ENCODE peak calls at places on chromosomes 5 and 9, in ten cellular contexts. B, Q, R, X, L, N, Y, T, W and F are unnamed samples.

GRCh38 chr9:137461663-137462395 is 2.7 kb upstream of the NSMF start:
- DNase-seq in B (peak), Q (peak), R (peak), X (no peak), L (no peak), N (peak), Y (no peak), T (peak), W (peak), F (no peak)

GRCh38 chr9:112894031-112894430 is 3.4 kb upstream of the SLC46A2 start:
- DNase-seq in B (no peak), Q (peak), R (no peak), X (no peak), L (no peak), N (no peak), Y (no peak), T (no peak), W (no peak), F (no peak)

GRCh38 chr5:124997186-124997893 is 250.9 kb upstream of the ZNF608 start:
- DNase-seq in B (no peak), Q (no peak), R (no peak), X (no peak), L (no peak), N (no peak), Y (no peak), T (no peak), W (no peak), F (no peak)

GRCh38 chr5:5645198-5645597 is 222.7 kb downstream of the ICE1 start:
- DNase-seq in B (no peak), Q (no peak), R (no peak), X (no peak), L (no peak), N (no peak), Y (no peak), T (no peak), W (no peak), F (no peak)

GRCh38 chr5:132506094-132506692 is 15.6 kb upstream of the IRF1 start:
- DNase-seq in B (no peak), Q (peak), R (no peak), X (no peak), L (no peak), N (peak), Y (peak), T (peak), W (no peak), F (no peak)

GRCh38 chr5:9105851-9106250 is 440.0 kb downstream of the SEMA5A start:
- DNase-seq in B (no peak), Q (no peak), R (no peak), X (no peak), L (no peak), N (no peak), Y (no peak), T (no peak), W (no peak), F (no peak)

GRCh38 chr5:171813270-171813669 is 27.7 kb downstream of the SMIM23 start:
- DNase-seq in B (no peak), Q (no peak), R (no peak), X (no peak), L (no peak), N (no peak), Y (no peak), T (no peak), W (no peak), F (no peak)

GRCh38 chr5:161546463-161547301 is at the start of gene GABRB2:
- DNase-seq in B (no peak), Q (peak), R (peak), X (peak), L (peak), N (peak), Y (no peak), T (peak), W (no peak), F (peak)

GRCh38 chr5:115815693-115816225 is 700 bp downstream of the CDO1 start:
- DNase-seq in B (no peak), Q (peak), R (peak), X (peak), L (peak), N (peak), Y (no peak), T (no peak), W (peak), F (no peak)

GRCh38 chr5:100840364-100840763 is 62.7 kb downstream of the ST8SIA4 start:
- DNase-seq in B (no peak), Q (peak), R (no peak), X (no peak), L (no peak), N (no peak), Y (no peak), T (peak), W (no peak), F (no peak)

GRCh38 chr5:32390819-32391591 is 53.5 kb downstream of the ZFR start:
- DNase-seq in B (no peak), Q (no peak), R (no peak), X (no peak), L (no peak), N (peak), Y (peak), T (no peak), W (no peak), F (no peak)

GRCh38 chr9:127165096-127165495 is 42.7 kb upstream of the ANGPTL2 start:
- DNase-seq in B (no peak), Q (no peak), R (no peak), X (no peak), L (no peak), N (no peak), Y (no peak), T (no peak), W (no peak), F (no peak)

GRCh38 chr9:112047538-112048066 is 127.5 kb downstream of the SUSD1 start:
- DNase-seq in B (no peak), Q (no peak), R (no peak), X (no peak), L (no peak), N (no peak), Y (no peak), T (no peak), W (no peak), F (no peak)

GRCh38 chr9:1718836-1719235 is 296.3 kb upstream of the SMARCA2 start:
- DNase-seq in B (no peak), Q (no peak), R (no peak), X (no peak), L (no peak), N (no peak), Y (no peak), T (no peak), W (no peak), F (no peak)

GRCh38 chr9:76298497-76299144 is 95.6 kb downstream of the RFK start:
- DNase-seq in B (no peak), Q (no peak), R (no peak), X (no peak), L (no peak), N (no peak), Y (no peak), T (no peak), W (no peak), F (no peak)

GRCh38 chr5:134647750-134648424 is 698 bp upstream of the SEC24A start:
- DNase-seq in B (no peak), Q (no peak), R (no peak), X (no peak), L (no peak), N (peak), Y (no peak), T (peak), W (no peak), F (no peak)

GRCh38 chr9:127934248-127934647 is 3.4 kb downstream of the DPM2 start:
- DNase-seq in B (no peak), Q (no peak), R (no peak), X (no peak), L (no peak), N (no peak), Y (no peak), T (no peak), W (no peak), F (no peak)

GRCh38 chr9:34493972-34494535 is 28.7 kb downstream of the ENHO start:
- DNase-seq in B (no peak), Q (peak), R (no peak), X (peak), L (peak), N (peak), Y (no peak), T (no peak), W (no peak), F (peak)

GRCh38 chr9:2657427-2657826 is 35.8 kb downstream of the VLDLR start:
- DNase-seq in B (no peak), Q (no peak), R (no peak), X (no peak), L (no peak), N (no peak), Y (no peak), T (no peak), W (peak), F (no peak)

GRCh38 chr9:89177401-89178161 is 1.0 kb downstream of the SHC3 start:
- DNase-seq in B (no peak), Q (no peak), R (no peak), X (peak), L (no peak), N (no peak), Y (no peak), T (no peak), W (no peak), F (peak)

GRCh38 chr5:60007724-60008123 is 114.2 kb upstream of the PDE4D start:
- DNase-seq in B (no peak), Q (no peak), R (no peak), X (no peak), L (no peak), N (no peak), Y (no peak), T (no peak), W (no peak), F (no peak)

GRCh38 chr5:60014331-60014730 is 120.8 kb upstream of the PDE4D start:
- DNase-seq in B (no peak), Q (no peak), R (no peak), X (no peak), L (no peak), N (no peak), Y (no peak), T (no peak), W (no peak), F (no peak)

DNA sequence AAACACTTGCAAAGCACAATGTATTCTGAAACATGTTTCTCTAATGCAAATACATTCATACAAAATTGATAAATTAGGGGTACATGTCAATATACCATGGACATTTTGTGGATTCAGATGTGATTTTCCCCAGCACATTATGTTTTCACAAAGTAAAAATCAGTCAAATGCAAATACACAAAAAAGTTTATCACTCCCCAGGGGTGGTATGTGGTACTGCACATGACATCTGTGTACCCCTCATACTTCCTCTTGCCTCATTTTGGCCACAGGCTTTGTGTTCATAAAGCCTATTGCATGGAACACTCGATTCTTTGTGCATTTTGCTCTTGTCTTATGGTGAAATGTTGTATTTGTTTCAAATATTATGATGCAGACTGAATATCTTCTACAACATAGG is 116.8 kb upstream of the PDE4D start:
- DNase-seq in B (no peak), Q (no peak), R (no peak), X (no peak), L (no peak), N (no peak), Y (no peak), T (no peak), W (no peak), F (no peak)
- TF ChIP-seq CTCF in B (no peak), Q (no peak), R (no peak), X (peak), L (no peak), N (no peak), Y (no peak), T (no peak), W (no peak), F (peak)

DNA sequence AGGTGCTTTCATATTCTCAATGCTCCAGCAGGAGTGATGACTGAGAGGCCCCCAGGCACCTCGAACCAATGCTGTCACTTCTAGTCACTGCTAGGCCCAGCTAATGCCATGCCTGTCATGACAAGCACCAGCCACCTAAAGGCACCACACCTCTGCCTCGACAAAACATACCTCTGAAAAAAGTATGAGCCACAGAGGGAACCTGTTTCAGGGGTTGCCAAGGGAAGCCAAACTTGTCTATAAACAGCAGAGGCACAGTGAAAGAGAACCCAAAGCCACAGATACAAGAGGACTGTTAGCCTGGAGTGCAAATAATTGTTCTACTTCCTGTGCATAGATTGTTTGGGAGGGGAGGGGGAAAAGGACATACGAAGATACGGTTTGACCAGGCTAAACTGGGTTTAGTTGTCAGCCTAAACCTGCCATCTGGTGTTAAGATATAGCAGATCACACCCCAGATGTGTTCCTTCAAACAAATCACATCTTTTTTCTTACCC is 45.9 kb downstream of the BNC2 start:
- DNase-seq in B (no peak), Q (peak), R (no peak), X (no peak), L (no peak), N (peak), Y (peak), T (no peak), W (no peak), F (no peak)
- TF ChIP-seq CTCF in B (no peak), Q (no peak), R (no peak), X (no peak), L (no peak), N (peak), Y (peak), T (no peak), W (no peak), F (no peak)

GRCh38 chr9:74770508-74771261 is 117.0 kb downstream of the TRPM6 start:
- DNase-seq in B (no peak), Q (no peak), R (no peak), X (peak), L (no peak), N (peak), Y (no peak), T (peak), W (peak), F (peak)

GRCh38 chr9:74771672-74772071 is 116.0 kb downstream of the TRPM6 start:
- DNase-seq in B (no peak), Q (no peak), R (no peak), X (no peak), L (no peak), N (no peak), Y (no peak), T (no peak), W (no peak), F (no peak)

GRCh38 chr9:74773886-74774479 is 113.7 kb downstream of the TRPM6 start:
- DNase-seq in B (peak), Q (peak), R (peak), X (peak), L (peak), N (peak), Y (peak), T (peak), W (peak), F (peak)

GRCh38 chr9:74772126-74772525 is 115.6 kb downstream of the TRPM6 start:
- DNase-seq in B (no peak), Q (no peak), R (no peak), X (no peak), L (no peak), N (no peak), Y (no peak), T (peak), W (no peak), F (no peak)

DNA sequence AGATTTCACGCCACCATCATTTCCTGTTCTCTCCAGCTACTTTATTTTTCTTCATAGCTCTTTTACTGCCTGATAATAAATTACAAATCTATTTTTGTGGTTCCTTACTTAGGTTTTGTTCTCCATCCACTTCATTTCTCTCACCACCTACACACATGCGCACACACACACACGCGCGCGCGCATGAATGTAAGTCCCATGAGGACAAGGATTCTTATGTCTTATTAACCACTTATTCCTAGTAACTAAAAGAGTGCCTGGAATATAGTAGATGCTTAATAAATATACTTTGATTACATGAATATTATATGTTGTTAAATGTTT is 116.5 kb downstream of the TRPM6 start:
- DNase-seq in B (no peak), Q (no peak), R (no peak), X (no peak), L (no peak), N (no peak), Y (no peak), T (no peak), W (no peak), F (no peak)
- TF ChIP-seq CTCF in B (peak), Q (no peak), R (no peak), X (peak), L (no peak), N (no peak), Y (no peak), T (no peak), W (no peak), F (no peak)

GRCh38 chr5:36777105-36777757 is 99.3 kb upstream of the NIPBL start:
- DNase-seq in B (no peak), Q (peak), R (no peak), X (peak), L (no peak), N (peak), Y (no peak), T (no peak), W (no peak), F (no peak)
- TF ChIP-seq CTCF in B (no peak), Q (no peak), R (no peak), X (no peak), L (peak), N (peak), Y (peak), T (no peak), W (no peak), F (peak)

DNA sequence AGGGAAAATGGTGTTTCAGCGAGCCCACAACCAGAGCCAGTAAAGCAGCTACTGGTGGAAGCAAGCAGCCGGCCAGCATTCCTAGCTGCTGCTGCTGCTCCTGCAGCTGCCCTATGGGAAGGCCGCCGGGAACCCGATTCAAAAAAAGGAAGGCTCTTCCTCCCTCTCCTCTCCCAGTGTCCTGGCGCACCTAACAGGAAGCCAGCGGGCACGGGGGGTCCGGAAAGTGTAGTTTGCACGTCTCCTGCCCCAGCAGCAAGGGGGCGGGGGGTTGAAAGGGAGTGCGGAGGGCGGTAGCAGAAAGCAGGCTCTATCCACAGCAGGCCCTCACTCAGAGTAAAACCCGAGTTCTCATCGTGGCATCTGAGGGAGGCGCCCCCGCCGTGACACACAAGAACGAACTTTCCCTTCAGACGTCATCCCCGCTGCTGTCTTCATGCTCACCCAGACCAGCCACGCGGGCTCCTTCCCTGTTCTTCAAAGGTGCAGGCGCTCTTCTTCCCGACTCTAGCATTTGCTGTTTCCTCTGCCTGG is 16.5 kb downstream of the GRXCR2 start:
- DNase-seq in B (no peak), Q (peak), R (peak), X (peak), L (peak), N (peak), Y (no peak), T (no peak), W (no peak), F (peak)
- TF ChIP-seq CTCF in B (no peak), Q (no peak), R (no peak), X (no peak), L (no peak), N (no peak), Y (no peak), T (no peak), W (no peak), F (no peak)

GRCh38 chr5:145101246-145101645 is 733.9 kb downstream of the PRELID2 start:
- DNase-seq in B (no peak), Q (no peak), R (no peak), X (peak), L (no peak), N (peak), Y (no peak), T (no peak), W (no peak), F (no peak)
- TF ChIP-seq CTCF in B (no peak), Q (peak), R (no peak), X (peak), L (no peak), N (peak), Y (no peak), T (peak), W (no peak), F (peak)

GRCh38 chr9:69546265-69546664 is 125.9 kb downstream of the APBA1 start:
- DNase-seq in B (no peak), Q (peak), R (no peak), X (peak), L (no peak), N (peak), Y (no peak), T (no peak), W (no peak), F (no peak)
- TF ChIP-seq CTCF in B (no peak), Q (peak), R (peak), X (peak), L (peak), N (peak), Y (peak), T (peak), W (no peak), F (no peak)

DNA sequence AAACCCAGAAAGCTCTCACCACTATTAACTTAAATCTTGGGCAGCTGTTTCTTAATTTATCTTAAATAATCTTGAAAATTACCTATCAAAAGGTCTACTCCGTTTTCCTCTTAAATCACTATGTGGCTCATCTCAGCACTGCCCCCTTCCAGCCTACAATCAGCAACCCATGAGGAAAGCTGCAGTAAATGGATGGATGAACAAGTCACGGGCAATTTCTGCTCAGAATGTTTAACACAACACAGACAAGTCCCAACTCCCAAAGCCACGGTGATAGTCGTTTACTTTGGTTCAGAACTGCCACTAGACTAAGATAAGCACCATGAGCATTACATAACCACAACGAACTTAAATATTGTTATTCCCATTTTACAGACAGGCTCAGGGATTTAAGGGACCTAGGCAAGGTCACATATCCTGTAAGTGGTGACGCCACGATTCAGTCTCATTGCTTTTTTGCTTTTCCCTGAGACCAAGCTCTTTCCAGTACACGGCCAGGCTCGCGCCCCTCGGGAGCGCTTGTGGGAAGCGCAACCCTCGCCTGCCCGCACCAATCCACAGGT is 2.0 kb upstream of the SMIM27 start:
- DNase-seq in B (no peak), Q (peak), R (no peak), X (no peak), L (no peak), N (peak), Y (no peak), T (peak), W (no peak), F (no peak)
- TF ChIP-seq CTCF in B (no peak), Q (no peak), R (no peak), X (no peak), L (peak), N (no peak), Y (peak), T (no peak), W (no peak), F (no peak)